ENCODE peak calls at places on chromosomes 1 and 21, in six cellular contexts. U, N, B, J, O and G are unnamed samples.

GRCh38 chr1:27418786-27419185 is 26.4 kb downstream of the GPR3 start:
- DNase-seq in U (no peak), N (no peak), B (no peak), J (no peak), O (no peak), G (no peak)

GRCh38 chr1:244654284-244655038 is 1.5 kb downstream of the DESI2 start:
- DNase-seq in U (no peak), N (no peak), B (no peak), J (no peak), O (no peak), G (no peak)

GRCh38 chr1:224149733-224150132 is 33.3 kb upstream of the DEGS1 start:
- DNase-seq in U (no peak), N (no peak), B (no peak), J (no peak), O (no peak), G (no peak)

GRCh38 chr1:59266180-59266926 is 30.5 kb upstream of the FGGY start:
- DNase-seq in U (no peak), N (no peak), B (no peak), J (no peak), O (no peak), G (no peak)

GRCh38 chr21:29406385-29406784 is 107.7 kb downstream of the BACH1 start:
- DNase-seq in U (no peak), N (no peak), B (no peak), J (no peak), O (no peak), G (no peak)

GRCh38 chr1:11545793-11546192 is 66.8 kb downstream of the DISP3 start:
- DNase-seq in U (no peak), N (no peak), B (no peak), J (no peak), O (no peak), G (no peak)

GRCh38 chr1:182133181-182133580 is 71.7 kb upstream of the ZNF648 start:
- DNase-seq in U (no peak), N (no peak), B (no peak), J (no peak), O (no peak), G (no peak)

GRCh38 chr1:31364561-31365255 is 8.2 kb downstream of the FABP3 start:
- DNase-seq in U (no peak), N (no peak), B (no peak), J (no peak), O (no peak), G (no peak)

GRCh38 chr1:199135901-199136300 is 497.1 kb downstream of the PTPRC start:
- DNase-seq in U (no peak), N (no peak), B (no peak), J (no peak), O (no peak), G (no peak)

GRCh38 chr1:152473887-152474537 is 36.6 kb upstream of the LCE5A start:
- DNase-seq in U (no peak), N (no peak), B (no peak), J (no peak), O (no peak), G (no peak)

GRCh38 chr1:7150951-7151350 is 365.7 kb downstream of the CAMTA1 start:
- DNase-seq in U (no peak), N (no peak), B (no peak), J (no peak), O (no peak), G (no peak)

GRCh38 chr1:21829294-21829693 is 17.2 kb downstream of the LDLRAD2 start:
- DNase-seq in U (no peak), N (no peak), B (no peak), J (no peak), O (no peak), G (no peak)

GRCh38 chr1:25819496-25820246 is at the start of gene MTFR1L:
- DNase-seq in U (peak), N (peak), B (no peak), J (peak), O (peak), G (peak)

GRCh38 chr1:183070923-183071618 is 47.9 kb downstream of the LAMC1 start:
- DNase-seq in U (no peak), N (no peak), B (peak), J (no peak), O (no peak), G (no peak)

GRCh38 chr1:93694039-93694438 is 12.4 kb upstream of the BCAR3 start:
- DNase-seq in U (no peak), N (no peak), B (no peak), J (no peak), O (no peak), G (no peak)

GRCh38 chr1:156524985-156525590 is 24.5 kb upstream of the MEF2D start:
- DNase-seq in U (no peak), N (no peak), B (no peak), J (no peak), O (no peak), G (no peak)

GRCh38 chr1:227896710-227897655 is 50.7 kb downstream of the WNT9A start:
- DNase-seq in U (no peak), N (peak), B (no peak), J (peak), O (no peak), G (peak)